ENCODE peak calls at places on chromosomes 11 and 22, in five cellular contexts. Y is SK-N-SH, M is GM12878, Z is HepG2, H is K562. N is an unnamed sample.

GRCh38 chr11:40732107-40732506 is 727.3 kb downstream of the LRRC4C start:
- DNase-seq in Y (no peak), M (no peak), Z (no peak), H (no peak), N (no peak)

GRCh38 chr22:21012446-21013407 is 2.2 kb upstream of the P2RX6 start:
- DNase-seq in Y (no peak), M (no peak), Z (no peak), H (no peak), N (no peak)

GRCh38 chr11:66225054-66225453 is 43.4 kb upstream of the RAB1B start:
- DNase-seq in Y (no peak), M (no peak), Z (no peak), H (no peak), N (no peak)

GRCh38 chr11:86519064-86519911 is 144.6 kb downstream of the CCDC81 start:
- DNase-seq in Y (no peak), M (no peak), Z (no peak), H (peak; percentile 49), N (no peak)

GRCh38 chr11:119701591-119702260 is 27.3 kb downstream of the NECTIN1 start:
- DNase-seq in Y (peak; percentile 88), M (no peak), Z (no peak), H (no peak), N (no peak)

GRCh38 chr11:110077866-110078325 is 15.3 kb upstream of the ZC3H12C start:
- DNase-seq in Y (no peak), M (peak; percentile 86), Z (peak; percentile 13), H (peak; percentile 46), N (no peak)

GRCh38 chr22:44862281-44862680 is 109.9 kb downstream of the ARHGAP8 start:
- DNase-seq in Y (no peak), M (no peak), Z (no peak), H (no peak), N (no peak)

GRCh38 chr22:41603873-41604332 is 14.3 kb upstream of the PMM1 start:
- DNase-seq in Y (no peak), M (peak; percentile 91), Z (no peak), H (peak; percentile 89), N (no peak)

GRCh38 chr11:68596231-68596630 is 88.1 kb upstream of the GAL start:
- DNase-seq in Y (no peak), M (no peak), Z (no peak), H (no peak), N (no peak)

GRCh38 chr11:11973361-11973800 is 35.0 kb downstream of the DKK3 start:
- DNase-seq in Y (no peak), M (no peak), Z (no peak), H (no peak), N (no peak)

GRCh38 chr11:196786-197731 is 4.2 kb downstream of the SCGB1C1 start:
- DNase-seq in Y (no peak), M (no peak), Z (no peak), H (no peak), N (no peak)

GRCh38 chr11:79021601-79022000 is 419.2 kb downstream of the TENM4 start:
- DNase-seq in Y (no peak), M (no peak), Z (no peak), H (no peak), N (no peak)

GRCh38 chr22:43077121-43077877 is 11.9 kb downstream of the TTLL1 start:
- DNase-seq in Y (no peak), M (no peak), Z (no peak), H (no peak), N (no peak)

GRCh38 chr11:117232911-117233409 is 489 bp downstream of the RNF214 start:
- DNase-seq in Y (peak; percentile 83), M (no peak), Z (no peak), H (peak; percentile 29), N (peak; percentile 14)

GRCh38 chr22:42644422-42645340 is 4.3 kb upstream of the ATP5MGL start:
- DNase-seq in Y (no peak), M (no peak), Z (no peak), H (no peak), N (no peak)

GRCh38 chr11:3091846-3092602 is 34.8 kb upstream of the CARS1 start:
- DNase-seq in Y (peak; percentile 93), M (peak; percentile 19), Z (peak; percentile 56), H (peak; percentile 84), N (peak; percentile 89)

GRCh38 chr11:63563201-63564055 is at the start of gene PLAAT2:
- DNase-seq in Y (no peak), M (no peak), Z (no peak), H (no peak), N (no peak)

GRCh38 chr11:63565728-63566127 is 2.5 kb upstream of the PLAAT2 start:
- DNase-seq in Y (no peak), M (no peak), Z (no peak), H (no peak), N (no peak)

GRCh38 chr11:63564056-63564784 is 1.0 kb upstream of the PLAAT2 start:
- DNase-seq in Y (no peak), M (peak; percentile 69), Z (no peak), H (no peak), N (no peak)

GRCh38 chr11:63567044-63567840 is 4.1 kb upstream of the PLAAT2 start:
- DNase-seq in Y (no peak), M (peak; percentile 95), Z (peak; percentile 32), H (peak; percentile 90), N (peak; percentile 95)

GRCh38 chr11:63564785-63565350 is 1.7 kb upstream of the PLAAT2 start:
- DNase-seq in Y (no peak), M (no peak), Z (no peak), H (no peak), N (peak; percentile 82)
- TF ChIP-seq EP300 in Y (no peak), M (no peak), Z (no peak), H (no peak), N (no peak)

DNA sequence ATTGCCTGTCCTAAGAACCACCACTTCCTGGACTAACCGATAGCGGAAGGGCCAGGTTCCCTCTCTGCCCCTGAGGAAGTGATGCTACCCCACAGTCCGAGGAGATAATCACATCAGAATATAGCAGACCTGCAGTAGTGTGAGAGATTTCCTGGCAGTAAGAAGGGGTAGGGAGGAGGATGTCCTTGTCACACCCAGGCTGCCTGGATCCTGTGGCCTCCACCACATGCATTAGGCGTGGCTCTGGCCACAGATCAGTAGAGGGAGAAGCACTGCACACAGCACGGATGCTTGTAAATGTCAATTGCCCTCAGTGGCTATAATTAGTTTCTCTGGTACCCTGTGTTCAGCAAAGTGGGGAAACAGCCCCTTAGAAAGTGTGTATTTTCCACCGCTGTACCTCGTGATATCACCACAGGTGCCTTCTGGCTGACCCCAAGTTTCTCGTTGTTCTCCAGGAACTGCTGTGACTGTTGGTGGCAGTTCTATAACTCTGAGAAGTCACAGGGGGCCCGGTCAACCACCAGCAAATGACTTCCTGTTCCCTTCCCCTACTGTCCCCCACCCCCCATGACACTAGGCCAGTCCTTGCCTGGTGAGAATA is 61.8 kb downstream of the UBASH3B start:
- DNase-seq in Y (no peak), M (peak; percentile 73), Z (no peak), H (no peak), N (no peak)
- H3K4me2 ChIP-seq in Y (no peak overlapping the region), M (peak overlapping the region; percentile 50), Z (no peak overlapping the region), H (no peak overlapping the region), N (no peak overlapping the region)

DNA sequence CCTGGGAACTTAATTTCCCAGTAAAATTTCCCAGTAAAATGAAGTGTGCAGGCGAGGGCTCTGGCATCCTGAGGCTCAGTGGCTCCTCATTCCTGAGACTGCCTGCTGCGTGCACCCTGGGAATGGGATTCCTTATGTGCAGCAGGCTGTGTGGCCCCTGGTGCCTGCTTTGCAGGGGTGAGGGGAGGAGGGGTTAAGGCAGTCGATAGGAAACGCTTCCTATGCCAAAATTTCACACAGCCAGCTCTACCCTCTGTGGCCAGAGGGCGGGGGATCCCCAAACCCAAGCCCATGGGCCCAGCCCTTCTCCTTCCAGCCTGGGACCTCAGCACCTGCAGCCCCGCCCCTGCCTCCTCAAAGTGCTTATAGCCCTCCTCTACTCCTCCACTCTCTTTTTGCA is 12.1 kb upstream of the BAIAP2L2 start:
- DNase-seq in Y (no peak), M (no peak), Z (no peak), H (no peak), N (no peak)
- TF ChIP-seq EP300 in Y (no peak), M (no peak), Z (no peak), H (no peak), N (no peak)

GRCh38 chr11:61429691-61430582 is at the start of the genes CPSF7 and SDHAF2:
- DNase-seq in Y (peak; percentile 96), M (peak; percentile 69), Z (peak; percentile 89), H (peak; percentile 98), N (peak; percentile 94)

GRCh38 chr11:61425367-61426131 is 4.2 kb downstream of the CPSF7 start:
- DNase-seq in Y (no peak), M (no peak), Z (no peak), H (no peak), N (no peak)

DNA sequence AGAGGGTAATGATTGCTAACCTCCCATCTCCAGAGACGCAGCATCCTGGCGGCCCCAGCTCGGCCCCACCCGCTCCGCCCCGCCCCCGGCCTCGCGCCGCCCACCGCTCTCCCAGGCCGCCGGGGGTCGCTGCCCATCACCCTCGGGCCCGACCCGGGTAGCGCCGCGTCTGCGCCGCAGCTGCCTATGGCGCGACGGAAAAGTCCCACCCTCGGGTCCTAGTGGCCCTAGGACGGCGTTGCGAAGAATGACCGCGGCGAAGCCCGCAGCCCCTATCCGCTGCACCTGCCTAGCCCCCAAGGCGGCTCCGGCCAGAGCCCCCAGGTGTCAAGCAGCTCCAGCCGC is 457 bp downstream of the CPSF7 start:
- DNase-seq in Y (peak; percentile 95), M (no peak), Z (peak; percentile 66), H (peak; percentile 84), N (peak; percentile 58)
- H3K4me2 ChIP-seq in Y (peak overlapping the region; percentile 81), M (peak overlapping the region; percentile 92), Z (peak overlapping the region; percentile 97), H (peak overlapping the region; percentile 77), N (peak overlapping the region; percentile 91)

GRCh38 chr11:81220166-81220895 is 1513.3 kb downstream of the FAM181B start:
- DNase-seq in Y (no peak), M (no peak), Z (no peak), H (no peak), N (no peak)
- TF ChIP-seq EP300 in Y (no peak), M (no peak), Z (no peak), H (no peak), N (no peak)

DNA sequence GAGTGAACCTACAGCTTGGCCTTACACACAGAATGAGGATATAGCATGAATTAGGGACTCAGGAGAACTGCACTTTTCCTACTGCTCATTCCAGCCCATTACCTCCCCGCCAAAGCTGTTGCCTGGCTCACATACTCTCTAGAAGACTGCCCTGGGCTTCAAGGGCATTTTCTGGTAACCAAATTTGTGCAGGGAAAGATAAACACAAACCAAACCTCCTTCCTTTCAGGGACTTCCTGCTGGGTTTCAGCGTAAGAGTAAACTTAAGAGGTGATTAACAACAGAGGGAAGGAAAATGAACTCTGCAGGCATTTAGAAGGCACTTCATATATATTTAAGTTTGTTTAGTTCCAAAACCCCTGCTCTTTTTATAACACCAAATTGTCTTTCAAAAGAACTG is 194.9 kb downstream of the SWAP70 start:
- DNase-seq in Y (peak; percentile 36), M (no peak), Z (peak; percentile 37), H (peak; percentile 24), N (no peak)
- H3K4me2 ChIP-seq in Y (no peak overlapping the region), M (no peak overlapping the region), Z (peak overlapping the region; percentile 25), H (no peak overlapping the region), N (peak overlapping the region; percentile 73)

DNA sequence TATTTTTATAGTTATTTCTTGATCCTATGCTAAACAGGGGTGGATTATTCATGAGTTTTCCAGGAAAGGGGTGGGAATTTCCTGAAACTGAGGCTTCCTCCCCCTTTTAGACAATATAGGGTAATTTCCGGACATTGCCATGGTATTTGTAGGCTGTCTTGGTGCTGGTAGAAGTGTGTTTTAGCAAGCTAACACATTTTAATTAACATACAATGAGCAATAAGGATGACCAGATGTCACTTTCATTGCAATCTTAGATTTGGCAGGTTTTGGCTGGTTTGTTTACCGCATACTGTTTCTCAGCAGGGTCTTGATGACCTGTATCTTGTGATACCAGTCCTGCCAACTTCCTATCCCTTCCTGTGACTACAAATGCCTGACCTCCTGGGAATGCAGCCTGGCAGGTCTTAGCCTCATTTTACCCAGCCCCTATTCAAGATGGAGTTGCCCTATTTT is 992 bp upstream of the C1QTNF6 start:
- DNase-seq in Y (no peak), M (no peak), Z (no peak), H (no peak), N (no peak)
- TF ChIP-seq EP300 in Y (no peak), M (no peak), Z (no peak), H (no peak), N (no peak)